ENCODE peak calls at places on chromosomes 13 and 19, in eight cellular contexts. A, L, P, C, M, D, U and B are unnamed samples.

GRCh38 chr13:113350065-113350937 is 13.6 kb downstream of the GRTP1 start:
- DNase-seq in U (no peak), C (no peak), A (no peak), D (no peak), M (peak; percentile 13), P (no peak), L (no peak), B (peak; percentile 48)

GRCh38 chr19:35029737-35030256 is 473 bp upstream of the SCN1B start:
- DNase-seq in L (no peak), M (peak; percentile 12), P (no peak), A (peak; percentile 31), U (no peak), D (no peak), C (no peak), B (peak; percentile 87)

GRCh38 chr13:113936566-113936965 is 37.3 kb downstream of the C13orf46 start:
- DNase-seq in P (no peak), D (no peak), L (peak; percentile 10), M (no peak), C (no peak), U (no peak), A (no peak), B (peak; percentile 75)

GRCh38 chr19:14556662-14557188 is 15.1 kb downstream of the NDUFB7 start:
- DNase-seq in A (peak; percentile 79), D (peak; percentile 83), C (peak; percentile 79), M (peak; percentile 93), L (peak; percentile 59), P (peak; percentile 67), U (peak; percentile 85), B (peak; percentile 99)

GRCh38 chr19:32691952-32692726 is 518 bp downstream of the NUDT19 start:
- DNase-seq in C (peak; percentile 71), A (peak; percentile 83), P (no peak), D (peak; percentile 80), U (no peak), L (peak; percentile 35), M (peak; percentile 86), B (peak; percentile 93)

GRCh38 chr13:43522788-43523187 is 264.0 kb downstream of the ENOX1 start:
- DNase-seq in C (no peak), P (no peak), M (peak; percentile 56), U (no peak), L (no peak), D (no peak), A (no peak), B (no peak)

GRCh38 chr19:11422163-11423068 is 3.3 kb upstream of the RGL3 start:
- DNase-seq in M (peak; percentile 74), U (peak; percentile 34), C (peak; percentile 84), A (peak; percentile 25), L (peak; percentile 55), D (peak; percentile 79), P (no peak), B (peak; percentile 92)

GRCh38 chr13:105804561-105805190 is 730.8 kb downstream of the EFNB2 start:
- DNase-seq in D (no peak), C (no peak), M (peak; percentile 2), U (no peak), A (no peak), P (no peak), L (no peak), B (peak; percentile 80)

GRCh38 chr13:78029891-78030290 is 111.3 kb upstream of the EDNRB start:
- DNase-seq in D (no peak), C (no peak), A (no peak), M (no peak), L (no peak), U (no peak), P (no peak), B (no peak)

GRCh38 chr19:9940778-9941177 is 4.5 kb upstream of the OLFM2 start:
- DNase-seq in U (no peak), P (no peak), C (no peak), A (no peak), D (no peak), L (no peak), M (no peak), B (no peak)

GRCh38 chr19:52492991-52493470 is 34.4 kb upstream of the ZNF808 start:
- DNase-seq in A (peak; percentile 2), L (no peak), U (peak; percentile 68), C (peak; percentile 15), D (peak; percentile 42), M (no peak), P (no peak), B (peak; percentile 76)

GRCh38 chr19:55242517-55242916 is 14.0 kb upstream of the TMEM86B start:
- DNase-seq in U (no peak), M (no peak), A (no peak), D (no peak), P (no peak), L (no peak), C (no peak), B (peak; percentile 72)

GRCh38 chr13:80894930-80895329 is 554.0 kb upstream of the SPRY2 start:
- DNase-seq in M (no peak), L (no peak), U (no peak), D (no peak), C (no peak), A (no peak), P (no peak), B (no peak)

GRCh38 chr19:16368385-16369305 is 44.0 kb downstream of the KLF2 start:
- DNase-seq in P (no peak), M (no peak), C (no peak), L (no peak), A (no peak), D (no peak), U (no peak), B (peak; percentile 21)

GRCh38 chr13:20069956-20070355 is 90.9 kb downstream of the GJA3 start:
- DNase-seq in P (no peak), A (no peak), L (no peak), C (no peak), D (no peak), M (no peak), U (no peak), B (peak; percentile 14)

GRCh38 chr13:23956106-23956505 is 58.8 kb upstream of the C1QTNF9B start:
- DNase-seq in A (no peak), L (no peak), P (peak; percentile 31), U (no peak), D (no peak), C (no peak), M (peak; percentile 77), B (peak; percentile 62)

GRCh38 chr19:43687660-43687997 is 17.7 kb upstream of the PLAUR start:
- DNase-seq in L (no peak), U (no peak), M (no peak), C (no peak), P (no peak), D (no peak), A (no peak), B (no peak)

DNA sequence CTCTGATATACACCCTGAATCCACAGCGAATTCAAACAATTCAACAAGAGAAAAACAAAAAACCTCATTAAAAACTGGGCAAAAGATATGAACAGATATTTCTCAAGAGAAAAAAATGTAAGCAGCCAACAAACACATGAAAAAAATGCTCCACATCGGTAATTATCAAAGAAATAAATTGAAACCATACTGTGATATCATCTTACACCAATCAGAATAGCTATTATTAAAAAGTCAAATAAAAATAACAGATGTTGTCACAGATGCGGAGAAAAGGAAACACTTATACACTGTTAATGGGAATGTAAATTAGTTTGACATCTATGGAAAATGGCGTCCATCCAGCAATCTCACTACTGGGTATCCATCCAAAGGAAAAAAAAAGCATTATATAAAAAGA is 1494.9 kb upstream of the PCDH20 start:
- DNase-seq in C (no peak), D (no peak), P (no peak), M (no peak), U (no peak), L (no peak), A (no peak), B (no peak)
- H3K4me1 ChIP-seq in C (no peaks in the 10 kb centered on the region), D (no peaks in the 10 kb centered on the region), P (no peaks in the 10 kb centered on the region), M (no peaks in the 10 kb centered on the region), U (no peaks in the 10 kb centered on the region), L (no peaks in the 10 kb centered on the region), A (no peaks in the 10 kb centered on the region), B (no peaks in the 10 kb centered on the region)

DNA sequence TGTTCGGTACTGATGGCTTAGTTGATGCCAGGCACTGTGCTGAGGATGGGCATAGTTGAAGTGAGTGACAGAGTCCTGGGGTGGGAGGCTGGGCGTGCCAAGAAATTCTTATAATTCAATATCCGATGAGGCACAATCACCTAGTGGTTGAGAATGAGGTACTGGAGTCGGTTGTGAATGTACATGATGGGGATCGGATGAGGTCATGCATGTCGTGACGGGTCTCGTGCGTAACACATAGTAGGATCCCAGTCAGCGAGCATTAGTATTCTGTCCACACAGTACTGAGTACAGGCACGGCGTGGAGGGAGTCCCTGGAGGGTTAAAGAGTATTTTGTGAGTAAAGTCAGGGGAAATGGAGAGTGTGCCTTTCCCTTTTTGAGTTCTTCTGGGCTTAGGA is 2.8 kb downstream of the SAFB start:
- DNase-seq in P (no peak), C (no peak), D (no peak), L (no peak), U (no peak), A (no peak), M (no peak), B (no peak)
- H3K4me1 ChIP-seq in P (peaks cover 14% of the 10 kb centered on the region), C (peaks cover 96% of the 10 kb centered on the region), D (peaks cover 75% of the 10 kb centered on the region), L (peaks cover 9% of the 10 kb centered on the region), U (peaks cover 13% of the 10 kb centered on the region), A (peaks cover 23% of the 10 kb centered on the region), M (peaks cover 34% of the 10 kb centered on the region), B (peaks cover 56% of the 10 kb centered on the region)

DNA sequence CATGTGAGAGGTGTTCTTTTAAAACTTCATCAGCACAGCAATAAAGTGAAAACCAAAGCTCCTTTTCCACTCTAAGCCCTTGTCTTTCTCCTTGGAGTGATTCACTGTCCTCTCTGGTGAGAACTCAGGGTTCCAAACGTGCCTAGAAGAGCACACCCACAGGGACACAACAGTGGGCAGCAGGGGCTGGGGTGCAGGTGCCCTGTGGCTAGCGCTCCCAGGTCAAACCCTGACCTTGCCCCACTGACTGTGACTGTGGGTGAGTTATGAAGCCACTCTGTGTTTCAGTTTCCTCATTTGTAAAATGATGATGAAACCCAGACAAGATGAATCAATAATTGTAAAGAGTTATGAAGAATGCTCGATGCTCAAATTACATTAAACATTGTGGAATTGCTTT is 37.6 kb upstream of the IGFL1 start:
- DNase-seq in C (no peak), P (no peak), M (no peak), L (no peak), U (no peak), D (no peak), A (no peak), B (no peak)
- H3K4me1 ChIP-seq in C (no peaks in the 10 kb centered on the region), P (peaks cover 3% of the 10 kb centered on the region), M (peaks cover 4% of the 10 kb centered on the region), L (no peaks in the 10 kb centered on the region), U (peaks cover 15% of the 10 kb centered on the region), D (peaks cover 18% of the 10 kb centered on the region), A (no peaks in the 10 kb centered on the region), B (peaks cover 13% of the 10 kb centered on the region)

GRCh38 chr13:50156140-50156539 is 140.9 kb downstream of the KCNRG start:
- DNase-seq in A (no peak), L (no peak), U (no peak), C (no peak), M (peak; percentile 82), P (no peak), D (no peak), B (peak; percentile 65)

GRCh38 chr13:50159613-50160012 is 144.4 kb downstream of the KCNRG start:
- DNase-seq in L (no peak), D (no peak), U (no peak), P (no peak), A (no peak), M (no peak), C (no peak), B (no peak)

GRCh38 chr13:50161052-50161451 is 145.8 kb downstream of the KCNRG start:
- DNase-seq in A (no peak), P (no peak), L (no peak), D (no peak), U (no peak), M (peak; percentile 58), C (no peak), B (peak; percentile 79)

GRCh38 chr13:50156722-50157121 is 141.5 kb downstream of the KCNRG start:
- DNase-seq in D (no peak), P (no peak), M (no peak), A (no peak), L (no peak), U (no peak), C (no peak), B (no peak)

GRCh38 chr13:50158385-50159165 is 143.3 kb downstream of the KCNRG start:
- DNase-seq in U (no peak), M (no peak), C (no peak), L (no peak), P (no peak), D (no peak), A (no peak), B (no peak)
- H3K4me1 ChIP-seq in U (no peaks in the 10 kb centered on the region), M (peaks cover 31% of the 10 kb centered on the region), C (peaks cover 22% of the 10 kb centered on the region), L (no peaks in the 10 kb centered on the region), P (no peaks in the 10 kb centered on the region), D (peaks cover 8% of the 10 kb centered on the region), A (no peaks in the 10 kb centered on the region), B (peaks cover 17% of the 10 kb centered on the region)